ENCODE peak calls at places on chromosomes 13 and 19, in nine cellular contexts. One of them, this sample, is unnamed. For H3K9me3, the result is how much of the 10 kb centered on the place peaks cover.

GRCh38 chr19:1259873-1260748 is 9.0 kb upstream of the CIRBP start:
- DNase-seq in right cardiac atrium: no peak
- DNase-seq in CD4-positive, alpha-beta memory T cell: peak
- DNase-seq in MG63: peak
- DNase-seq in HCT116: no peak
- DNase-seq in cardiac muscle cell: no peak
- DNase-seq in CD8-positive, alpha-beta memory T cell: peak
- DNase-seq in psoas muscle: no peak
- DNase-seq in fibroblast of lung: no peak
- DNase-seq in this sample: no peak

GRCh38 chr13:113915012-113915763 is 51.3 kb upstream of the GAS6 start:
- DNase-seq in right cardiac atrium: no peak
- DNase-seq in CD4-positive, alpha-beta memory T cell: no peak
- DNase-seq in MG63: no peak
- DNase-seq in HCT116: no peak
- DNase-seq in cardiac muscle cell: no peak
- DNase-seq in CD8-positive, alpha-beta memory T cell: no peak
- DNase-seq in psoas muscle: no peak
- DNase-seq in fibroblast of lung: no peak
- DNase-seq in this sample: no peak

GRCh38 chr13:52599853-52600603 is 42.2 kb upstream of the HNRNPA1L2 start:
- DNase-seq in right cardiac atrium: peak
- DNase-seq in CD4-positive, alpha-beta memory T cell: no peak
- DNase-seq in MG63: no peak
- DNase-seq in HCT116: no peak
- DNase-seq in cardiac muscle cell: peak
- DNase-seq in CD8-positive, alpha-beta memory T cell: no peak
- DNase-seq in psoas muscle: peak
- DNase-seq in fibroblast of lung: peak
- DNase-seq in this sample: peak

GRCh38 chr19:46728693-46729339 is 11.9 kb upstream of the PRKD2 start:
- DNase-seq in right cardiac atrium: peak
- DNase-seq in CD4-positive, alpha-beta memory T cell: peak
- DNase-seq in MG63: peak
- DNase-seq in HCT116: no peak
- DNase-seq in cardiac muscle cell: peak
- DNase-seq in CD8-positive, alpha-beta memory T cell: peak
- DNase-seq in psoas muscle: peak
- DNase-seq in fibroblast of lung: peak
- DNase-seq in this sample: peak

GRCh38 chr19:48967346-48968178 is 2.5 kb downstream of the FTL start:
- DNase-seq in right cardiac atrium: peak
- DNase-seq in CD4-positive, alpha-beta memory T cell: no peak
- DNase-seq in MG63: no peak
- DNase-seq in HCT116: no peak
- DNase-seq in cardiac muscle cell: no peak
- DNase-seq in CD8-positive, alpha-beta memory T cell: no peak
- DNase-seq in psoas muscle: no peak
- DNase-seq in fibroblast of lung: peak
- DNase-seq in this sample: peak

GRCh38 chr13:113291997-113292862 is 4.8 kb upstream of the LAMP1 start:
- DNase-seq in right cardiac atrium: peak
- DNase-seq in CD4-positive, alpha-beta memory T cell: no peak
- DNase-seq in MG63: peak
- DNase-seq in HCT116: no peak
- DNase-seq in cardiac muscle cell: peak
- DNase-seq in CD8-positive, alpha-beta memory T cell: peak
- DNase-seq in psoas muscle: peak
- DNase-seq in fibroblast of lung: peak
- DNase-seq in this sample: peak

GRCh38 chr19:49579947-49580263 is 451 bp downstream of the NOSIP start:
- DNase-seq in right cardiac atrium: no peak
- DNase-seq in CD4-positive, alpha-beta memory T cell: no peak
- DNase-seq in MG63: no peak
- DNase-seq in HCT116: no peak
- DNase-seq in cardiac muscle cell: no peak
- DNase-seq in CD8-positive, alpha-beta memory T cell: no peak
- DNase-seq in psoas muscle: no peak
- DNase-seq in fibroblast of lung: no peak
- DNase-seq in this sample: no peak

GRCh38 chr13:30159446-30159839 is 147.9 kb downstream of the KATNAL1 start:
- DNase-seq in right cardiac atrium: no peak
- DNase-seq in CD4-positive, alpha-beta memory T cell: no peak
- DNase-seq in MG63: peak
- DNase-seq in HCT116: no peak
- DNase-seq in cardiac muscle cell: no peak
- DNase-seq in CD8-positive, alpha-beta memory T cell: no peak
- DNase-seq in psoas muscle: no peak
- DNase-seq in fibroblast of lung: peak
- DNase-seq in this sample: no peak

GRCh38 chr13:21668665-21669599 is 1.9 kb upstream of the FGF9 start:
- DNase-seq in right cardiac atrium: no peak
- DNase-seq in CD4-positive, alpha-beta memory T cell: peak
- DNase-seq in MG63: peak
- DNase-seq in HCT116: no peak
- DNase-seq in cardiac muscle cell: peak
- DNase-seq in CD8-positive, alpha-beta memory T cell: peak
- DNase-seq in psoas muscle: peak
- DNase-seq in fibroblast of lung: peak
- DNase-seq in this sample: no peak

GRCh38 chr13:44576396-44577235 is 486 bp upstream of the TSC22D1 start:
- DNase-seq in right cardiac atrium: peak
- DNase-seq in CD4-positive, alpha-beta memory T cell: peak
- DNase-seq in MG63: peak
- DNase-seq in HCT116: no peak
- DNase-seq in cardiac muscle cell: peak
- DNase-seq in CD8-positive, alpha-beta memory T cell: peak
- DNase-seq in psoas muscle: no peak
- DNase-seq in fibroblast of lung: no peak
- DNase-seq in this sample: peak

GRCh38 chr19:41993612-41994483 is at the start of gene ATP1A3:
- DNase-seq in right cardiac atrium: peak
- DNase-seq in CD4-positive, alpha-beta memory T cell: peak
- DNase-seq in MG63: peak
- DNase-seq in HCT116: peak
- DNase-seq in cardiac muscle cell: peak
- DNase-seq in CD8-positive, alpha-beta memory T cell: peak
- DNase-seq in psoas muscle: no peak
- DNase-seq in fibroblast of lung: peak
- DNase-seq in this sample: peak

GRCh38 chr13:77509221-77509620 is 26.3 kb upstream of the SCEL start:
- DNase-seq in right cardiac atrium: no peak
- DNase-seq in CD4-positive, alpha-beta memory T cell: no peak
- DNase-seq in MG63: no peak
- DNase-seq in HCT116: no peak
- DNase-seq in cardiac muscle cell: no peak
- DNase-seq in CD8-positive, alpha-beta memory T cell: no peak
- DNase-seq in psoas muscle: no peak
- DNase-seq in fibroblast of lung: peak
- DNase-seq in this sample: no peak

GRCh38 chr19:44685877-44686276 is 13.1 kb upstream of the CEACAM16 start:
- DNase-seq in right cardiac atrium: peak
- DNase-seq in CD4-positive, alpha-beta memory T cell: no peak
- DNase-seq in MG63: no peak
- DNase-seq in HCT116: no peak
- DNase-seq in cardiac muscle cell: no peak
- DNase-seq in CD8-positive, alpha-beta memory T cell: no peak
- DNase-seq in psoas muscle: no peak
- DNase-seq in fibroblast of lung: peak
- DNase-seq in this sample: no peak

GRCh38 chr13:99164226-99164625 is 36.4 kb upstream of the UBAC2 start:
- DNase-seq in right cardiac atrium: no peak
- DNase-seq in CD4-positive, alpha-beta memory T cell: no peak
- DNase-seq in MG63: no peak
- DNase-seq in HCT116: no peak
- DNase-seq in cardiac muscle cell: no peak
- DNase-seq in CD8-positive, alpha-beta memory T cell: no peak
- DNase-seq in psoas muscle: no peak
- DNase-seq in fibroblast of lung: no peak
- DNase-seq in this sample: no peak

GRCh38 chr13:20825476-20825875 is 51.7 kb upstream of the EEF1AKMT1 start:
- DNase-seq in right cardiac atrium: no peak
- DNase-seq in CD4-positive, alpha-beta memory T cell: no peak
- DNase-seq in MG63: no peak
- DNase-seq in HCT116: no peak
- DNase-seq in cardiac muscle cell: no peak
- DNase-seq in CD8-positive, alpha-beta memory T cell: no peak
- DNase-seq in psoas muscle: no peak
- DNase-seq in fibroblast of lung: peak
- DNase-seq in this sample: no peak

GRCh38 chr13:77374339-77374738 is 47.4 kb upstream of the MYCBP2 start:
- DNase-seq in right cardiac atrium: no peak
- DNase-seq in CD4-positive, alpha-beta memory T cell: no peak
- DNase-seq in MG63: no peak
- DNase-seq in HCT116: no peak
- DNase-seq in cardiac muscle cell: no peak
- DNase-seq in CD8-positive, alpha-beta memory T cell: no peak
- DNase-seq in psoas muscle: no peak
- DNase-seq in fibroblast of lung: no peak
- DNase-seq in this sample: no peak

GRCh38 chr19:48992571-48993174 is 436 bp downstream of the GYS1 start:
- DNase-seq in right cardiac atrium: peak
- DNase-seq in CD4-positive, alpha-beta memory T cell: no peak
- DNase-seq in MG63: no peak
- DNase-seq in HCT116: no peak
- DNase-seq in cardiac muscle cell: no peak
- DNase-seq in CD8-positive, alpha-beta memory T cell: no peak
- DNase-seq in psoas muscle: no peak
- DNase-seq in fibroblast of lung: no peak
- DNase-seq in this sample: no peak

GRCh38 chr13:77492982-77493381 is 42.5 kb upstream of the SCEL start:
- DNase-seq in right cardiac atrium: no peak
- DNase-seq in CD4-positive, alpha-beta memory T cell: no peak
- DNase-seq in MG63: no peak
- DNase-seq in HCT116: peak
- DNase-seq in cardiac muscle cell: peak
- DNase-seq in CD8-positive, alpha-beta memory T cell: no peak
- DNase-seq in psoas muscle: no peak
- DNase-seq in fibroblast of lung: peak
- DNase-seq in this sample: no peak

GRCh38 chr13:23697772-23698313 is 127.6 kb downstream of the TNFRSF19 start:
- DNase-seq in right cardiac atrium: no peak
- DNase-seq in CD4-positive, alpha-beta memory T cell: no peak
- DNase-seq in MG63: no peak
- DNase-seq in HCT116: no peak
- DNase-seq in cardiac muscle cell: no peak
- DNase-seq in CD8-positive, alpha-beta memory T cell: no peak
- DNase-seq in psoas muscle: no peak
- DNase-seq in fibroblast of lung: no peak
- DNase-seq in this sample: no peak

GRCh38 chr19:48445256-48445605 is 552 bp upstream of the GRWD1 start:
- DNase-seq in right cardiac atrium: no peak
- DNase-seq in CD4-positive, alpha-beta memory T cell: no peak
- DNase-seq in MG63: peak
- DNase-seq in HCT116: peak
- DNase-seq in cardiac muscle cell: peak
- DNase-seq in CD8-positive, alpha-beta memory T cell: no peak
- DNase-seq in psoas muscle: no peak
- DNase-seq in fibroblast of lung: peak
- DNase-seq in this sample: no peak

GRCh38 chr19:2619076-2619475 is 83.4 kb downstream of the GNG7 start:
- DNase-seq in right cardiac atrium: no peak
- DNase-seq in CD4-positive, alpha-beta memory T cell: no peak
- DNase-seq in MG63: no peak
- DNase-seq in HCT116: no peak
- DNase-seq in cardiac muscle cell: no peak
- DNase-seq in CD8-positive, alpha-beta memory T cell: no peak
- DNase-seq in psoas muscle: no peak
- DNase-seq in fibroblast of lung: no peak
- DNase-seq in this sample: no peak

GRCh38 chr13:111383591-111384440 is 63.4 kb downstream of the TEX29 start:
- DNase-seq in right cardiac atrium: no peak
- DNase-seq in CD4-positive, alpha-beta memory T cell: no peak
- DNase-seq in MG63: no peak
- DNase-seq in HCT116: no peak
- DNase-seq in cardiac muscle cell: no peak
- DNase-seq in CD8-positive, alpha-beta memory T cell: no peak
- DNase-seq in psoas muscle: no peak
- DNase-seq in fibroblast of lung: no peak
- DNase-seq in this sample: no peak

GRCh38 chr13:66506031-66506777 is 723.9 kb downstream of the PCDH9 start:
- DNase-seq in right cardiac atrium: no peak
- DNase-seq in CD4-positive, alpha-beta memory T cell: no peak
- DNase-seq in MG63: no peak
- DNase-seq in HCT116: no peak
- DNase-seq in cardiac muscle cell: no peak
- DNase-seq in CD8-positive, alpha-beta memory T cell: no peak
- DNase-seq in psoas muscle: no peak
- DNase-seq in fibroblast of lung: no peak
- DNase-seq in this sample: no peak

GRCh38 chr13:40318366-40318765 is 348.1 kb downstream of the FOXO1 start:
- DNase-seq in right cardiac atrium: peak
- DNase-seq in CD4-positive, alpha-beta memory T cell: no peak
- DNase-seq in MG63: no peak
- DNase-seq in HCT116: no peak
- DNase-seq in cardiac muscle cell: peak
- DNase-seq in CD8-positive, alpha-beta memory T cell: no peak
- DNase-seq in psoas muscle: peak
- DNase-seq in fibroblast of lung: no peak
- DNase-seq in this sample: peak
- H3K4me3 ChIP-seq in right cardiac atrium: no peak
- H3K4me3 ChIP-seq in CD4-positive, alpha-beta memory T cell: no peak
- H3K4me3 ChIP-seq in MG63: no peak
- H3K4me3 ChIP-seq in HCT116: no peak
- H3K4me3 ChIP-seq in cardiac muscle cell: no peak
- H3K4me3 ChIP-seq in CD8-positive, alpha-beta memory T cell: no peak
- H3K4me3 ChIP-seq in psoas muscle: no peak
- H3K4me3 ChIP-seq in fibroblast of lung: no peak
- H3K4me3 ChIP-seq in this sample: no peak

GRCh38 chr13:106586764-106587163 is 18.8 kb upstream of the ARGLU1 start:
- DNase-seq in right cardiac atrium: no peak
- DNase-seq in CD4-positive, alpha-beta memory T cell: no peak
- DNase-seq in MG63: no peak
- DNase-seq in HCT116: no peak
- DNase-seq in cardiac muscle cell: no peak
- DNase-seq in CD8-positive, alpha-beta memory T cell: no peak
- DNase-seq in psoas muscle: no peak
- DNase-seq in fibroblast of lung: no peak
- DNase-seq in this sample: no peak
- H3K9me3 ChIP-seq in right cardiac atrium: under half
- H3K9me3 ChIP-seq in CD4-positive, alpha-beta memory T cell: under half
- H3K9me3 ChIP-seq in MG63: under half
- H3K9me3 ChIP-seq in HCT116: under half
- H3K9me3 ChIP-seq in cardiac muscle cell: under half
- H3K9me3 ChIP-seq in CD8-positive, alpha-beta memory T cell: under half
- H3K9me3 ChIP-seq in psoas muscle: under half
- H3K9me3 ChIP-seq in fibroblast of lung: under half
- H3K9me3 ChIP-seq in this sample: under half

GRCh38 chr13:19586904-19587634 is 25.7 kb upstream of the TPTE2 start:
- DNase-seq in right cardiac atrium: peak
- DNase-seq in CD4-positive, alpha-beta memory T cell: peak
- DNase-seq in MG63: no peak
- DNase-seq in HCT116: no peak
- DNase-seq in cardiac muscle cell: no peak
- DNase-seq in CD8-positive, alpha-beta memory T cell: peak
- DNase-seq in psoas muscle: peak
- DNase-seq in fibroblast of lung: peak
- DNase-seq in this sample: no peak
- H3K4me3 ChIP-seq in right cardiac atrium: no peak
- H3K4me3 ChIP-seq in CD4-positive, alpha-beta memory T cell: peak
- H3K4me3 ChIP-seq in MG63: no peak
- H3K4me3 ChIP-seq in HCT116: no peak
- H3K4me3 ChIP-seq in cardiac muscle cell: no peak
- H3K4me3 ChIP-seq in CD8-positive, alpha-beta memory T cell: peak
- H3K4me3 ChIP-seq in psoas muscle: no peak
- H3K4me3 ChIP-seq in fibroblast of lung: no peak
- H3K4me3 ChIP-seq in this sample: peak

GRCh38 chr19:6568010-6568411 is 22.9 kb downstream of the CD70 start:
- DNase-seq in right cardiac atrium: no peak
- DNase-seq in CD4-positive, alpha-beta memory T cell: no peak
- DNase-seq in MG63: peak
- DNase-seq in HCT116: no peak
- DNase-seq in cardiac muscle cell: no peak
- DNase-seq in CD8-positive, alpha-beta memory T cell: no peak
- DNase-seq in psoas muscle: no peak
- DNase-seq in fibroblast of lung: no peak
- DNase-seq in this sample: no peak
- H3K9me3 ChIP-seq in right cardiac atrium: under half
- H3K9me3 ChIP-seq in CD4-positive, alpha-beta memory T cell: under half
- H3K9me3 ChIP-seq in MG63: under half
- H3K9me3 ChIP-seq in HCT116: under half
- H3K9me3 ChIP-seq in cardiac muscle cell: under half
- H3K9me3 ChIP-seq in CD8-positive, alpha-beta memory T cell: under half
- H3K9me3 ChIP-seq in psoas muscle: under half
- H3K9me3 ChIP-seq in fibroblast of lung: under half
- H3K9me3 ChIP-seq in this sample: under half

This sample was measured in left ventricle myocardium inferior.